ENCODE peak calls at places on chromosomes 4 and X, in six cellular contexts. One of them, this sample, is unnamed.

GRCh38 chrX:13721819-13722527 is 12.4 kb downstream of the TRAPPC2 start:
- DNase-seq in osteoblast: no peak
- DNase-seq in astrocyte: peak
- DNase-seq in Caco-2: no peak
- DNase-seq in astrocyte of the spinal cord: peak
- DNase-seq in endodermal cell: no peak
- DNase-seq in this sample: peak

GRCh38 chr4:15719506-15719905 is 16.6 kb downstream of the BST1 start:
- DNase-seq in endodermal cell: no peak
- DNase-seq in Caco-2: no peak
- DNase-seq in osteoblast: no peak
- DNase-seq in astrocyte: no peak
- DNase-seq in astrocyte of the spinal cord: no peak
- DNase-seq in this sample: no peak

GRCh38 chr4:135243960-135244561 is 1042.5 kb upstream of the PABPC4L start:
- DNase-seq in astrocyte: peak
- DNase-seq in Caco-2: no peak
- DNase-seq in astrocyte of the spinal cord: peak
- DNase-seq in endodermal cell: no peak
- DNase-seq in osteoblast: no peak
- DNase-seq in this sample: peak

GRCh38 chr4:101367201-101367600 is 19.9 kb upstream of the PPP3CA start:
- DNase-seq in endodermal cell: no peak
- DNase-seq in osteoblast: peak
- DNase-seq in astrocyte: peak
- DNase-seq in Caco-2: no peak
- DNase-seq in astrocyte of the spinal cord: peak
- DNase-seq in this sample: no peak

GRCh38 chr4:26862381-26862915 is 1.8 kb downstream of the STIM2 start:
- DNase-seq in astrocyte: no peak
- DNase-seq in endodermal cell: no peak
- DNase-seq in osteoblast: no peak
- DNase-seq in Caco-2: no peak
- DNase-seq in astrocyte of the spinal cord: no peak
- DNase-seq in this sample: no peak

GRCh38 chr4:2069986-2070385 is 10.9 kb downstream of the NAT8L start:
- DNase-seq in endodermal cell: peak
- DNase-seq in astrocyte of the spinal cord: no peak
- DNase-seq in Caco-2: no peak
- DNase-seq in astrocyte: no peak
- DNase-seq in osteoblast: peak
- DNase-seq in this sample: no peak

GRCh38 chr4:112604590-112604989 is 32.1 kb downstream of the ZGRF1 start:
- DNase-seq in astrocyte of the spinal cord: peak
- DNase-seq in Caco-2: no peak
- DNase-seq in astrocyte: peak
- DNase-seq in endodermal cell: peak
- DNase-seq in osteoblast: peak
- DNase-seq in this sample: peak

GRCh38 chr4:15240764-15241163 is 187.1 kb upstream of the C1QTNF7 start:
- DNase-seq in astrocyte of the spinal cord: peak
- DNase-seq in osteoblast: peak
- DNase-seq in astrocyte: peak
- DNase-seq in Caco-2: no peak
- DNase-seq in endodermal cell: no peak
- DNase-seq in this sample: no peak

GRCh38 chrX:45449982-45450381 is 249.3 kb upstream of the DIPK2B start:
- DNase-seq in osteoblast: no peak
- DNase-seq in astrocyte of the spinal cord: peak
- DNase-seq in endodermal cell: no peak
- DNase-seq in astrocyte: peak
- DNase-seq in Caco-2: no peak
- DNase-seq in this sample: peak

GRCh38 chr4:72418458-72418857 is 150.6 kb downstream of the ADAMTS3 start:
- DNase-seq in endodermal cell: no peak
- DNase-seq in astrocyte: peak
- DNase-seq in osteoblast: peak
- DNase-seq in Caco-2: no peak
- DNase-seq in astrocyte of the spinal cord: peak
- DNase-seq in this sample: peak

GRCh38 chrX:108053218-108053617 is 8.4 kb downstream of the VSIG1 start:
- DNase-seq in osteoblast: no peak
- DNase-seq in astrocyte: no peak
- DNase-seq in Caco-2: no peak
- DNase-seq in astrocyte of the spinal cord: no peak
- DNase-seq in endodermal cell: no peak
- DNase-seq in this sample: no peak

GRCh38 chr4:176320976-176321361 is 1.2 kb downstream of the SPCS3 start:
- DNase-seq in endodermal cell: no peak
- DNase-seq in Caco-2: no peak
- DNase-seq in osteoblast: peak
- DNase-seq in astrocyte of the spinal cord: peak
- DNase-seq in astrocyte: no peak
- DNase-seq in this sample: no peak

GRCh38 chr4:102780476-102781144 is 19.8 kb upstream of the MANBA start:
- DNase-seq in Caco-2: peak
- DNase-seq in astrocyte: peak
- DNase-seq in endodermal cell: no peak
- DNase-seq in astrocyte of the spinal cord: no peak
- DNase-seq in osteoblast: peak
- DNase-seq in this sample: no peak

GRCh38 chrX:41033299-41033698 is 51.9 kb upstream of the USP9X start:
- DNase-seq in Caco-2: no peak
- DNase-seq in endodermal cell: no peak
- DNase-seq in astrocyte of the spinal cord: no peak
- DNase-seq in astrocyte: no peak
- DNase-seq in osteoblast: no peak
- DNase-seq in this sample: no peak

GRCh38 chr4:165540206-165540865 is 161.5 kb downstream of the CPE start:
- DNase-seq in osteoblast: no peak
- DNase-seq in Caco-2: no peak
- DNase-seq in astrocyte: no peak
- DNase-seq in endodermal cell: no peak
- DNase-seq in astrocyte of the spinal cord: no peak
- DNase-seq in this sample: no peak

GRCh38 chr4:101348367-101348827 is 1.1 kb upstream of the PPP3CA start:
- DNase-seq in osteoblast: peak
- DNase-seq in endodermal cell: no peak
- DNase-seq in Caco-2: peak
- DNase-seq in astrocyte of the spinal cord: no peak
- DNase-seq in astrocyte: no peak
- DNase-seq in this sample: no peak

GRCh38 chr4:20288846-20289512 is 37.3 kb downstream of the SLIT2 start:
- DNase-seq in endodermal cell: no peak
- DNase-seq in astrocyte: no peak
- DNase-seq in osteoblast: peak
- DNase-seq in Caco-2: no peak
- DNase-seq in astrocyte of the spinal cord: peak
- DNase-seq in this sample: no peak
- H3K4me3 ChIP-seq in endodermal cell: no peak
- H3K4me3 ChIP-seq in astrocyte: no peak
- H3K4me3 ChIP-seq in osteoblast: no peak
- H3K4me3 ChIP-seq in Caco-2: no peak
- H3K4me3 ChIP-seq in astrocyte of the spinal cord: no peak
- H3K4me3 ChIP-seq in this sample: no peak

GRCh38 chr4:145681518-145681917 is 1.6 kb downstream of the C4orf51 start:
- DNase-seq in endodermal cell: no peak
- DNase-seq in osteoblast: no peak
- DNase-seq in Caco-2: no peak
- DNase-seq in astrocyte of the spinal cord: no peak
- DNase-seq in astrocyte: no peak
- DNase-seq in this sample: no peak

GRCh38 chr4:145679520-145679919 is 426 bp upstream of the C4orf51 start:
- DNase-seq in osteoblast: peak
- DNase-seq in astrocyte of the spinal cord: peak
- DNase-seq in Caco-2: no peak
- DNase-seq in astrocyte: peak
- DNase-seq in endodermal cell: no peak
- DNase-seq in this sample: peak

GRCh38 chr4:145680902-145681301 is 956 bp downstream of the C4orf51 start:
- DNase-seq in Caco-2: no peak
- DNase-seq in astrocyte of the spinal cord: no peak
- DNase-seq in endodermal cell: no peak
- DNase-seq in astrocyte: no peak
- DNase-seq in osteoblast: no peak
- DNase-seq in this sample: no peak

GRCh38 chr4:145681956-145682355 is 2.0 kb downstream of the C4orf51 start:
- DNase-seq in Caco-2: no peak
- DNase-seq in astrocyte: no peak
- DNase-seq in endodermal cell: no peak
- DNase-seq in osteoblast: no peak
- DNase-seq in astrocyte of the spinal cord: no peak
- DNase-seq in this sample: no peak

DNA sequence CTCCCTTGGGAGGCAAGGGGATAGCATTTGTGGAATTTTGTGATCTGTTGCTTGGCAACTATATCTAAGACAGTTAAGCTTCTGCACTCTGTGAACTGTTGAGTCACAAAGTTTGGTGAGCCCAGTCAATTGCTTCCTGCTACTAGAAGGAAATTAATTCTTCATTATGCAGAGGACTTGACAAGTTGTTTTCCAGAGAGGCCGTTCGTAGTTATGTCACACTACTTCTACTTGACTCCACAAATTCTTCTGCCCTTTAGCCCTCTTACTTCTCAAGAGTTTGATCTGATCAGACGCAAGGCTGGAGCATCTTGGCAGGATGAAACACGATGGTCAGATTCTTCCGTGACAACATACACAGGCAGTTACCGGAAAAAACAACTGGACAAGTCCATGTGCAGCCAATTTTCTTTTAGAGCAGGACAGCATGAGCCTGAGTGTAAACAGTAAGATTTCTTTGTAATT is at the start of gene C4orf51:
- DNase-seq in astrocyte of the spinal cord: peak
- DNase-seq in Caco-2: no peak
- DNase-seq in endodermal cell: no peak
- DNase-seq in astrocyte: peak
- DNase-seq in osteoblast: peak
- DNase-seq in this sample: no peak
- H3K4me3 ChIP-seq in astrocyte of the spinal cord: no peak
- H3K4me3 ChIP-seq in Caco-2: no peak
- H3K4me3 ChIP-seq in endodermal cell: no peak
- H3K4me3 ChIP-seq in astrocyte: peak
- H3K4me3 ChIP-seq in osteoblast: peak
- H3K4me3 ChIP-seq in this sample: no peak

GRCh38 chrX:2705461-2705860 is 14.4 kb downstream of the CD99 start:
- DNase-seq in endodermal cell: no peak
- DNase-seq in Caco-2: no peak
- DNase-seq in astrocyte of the spinal cord: no peak
- DNase-seq in osteoblast: no peak
- DNase-seq in astrocyte: no peak
- DNase-seq in this sample: no peak
- H3K4me3 ChIP-seq in endodermal cell: no peak
- H3K4me3 ChIP-seq in Caco-2: no peak
- H3K4me3 ChIP-seq in astrocyte of the spinal cord: no peak
- H3K4me3 ChIP-seq in osteoblast: no peak
- H3K4me3 ChIP-seq in astrocyte: no peak
- H3K4me3 ChIP-seq in this sample: no peak

GRCh38 chr4:21826071-21826470 is 122.5 kb downstream of the KCNIP4 start:
- DNase-seq in astrocyte: no peak
- DNase-seq in astrocyte of the spinal cord: no peak
- DNase-seq in osteoblast: no peak
- DNase-seq in endodermal cell: no peak
- DNase-seq in Caco-2: no peak
- DNase-seq in this sample: no peak

GRCh38 chr4:21830272-21830671 is 118.3 kb downstream of the KCNIP4 start:
- DNase-seq in endodermal cell: no peak
- DNase-seq in osteoblast: no peak
- DNase-seq in astrocyte of the spinal cord: no peak
- DNase-seq in Caco-2: no peak
- DNase-seq in astrocyte: no peak
- DNase-seq in this sample: no peak

GRCh38 chr4:21827575-21827974 is 121.0 kb downstream of the KCNIP4 start:
- DNase-seq in endodermal cell: no peak
- DNase-seq in astrocyte of the spinal cord: peak
- DNase-seq in osteoblast: peak
- DNase-seq in Caco-2: no peak
- DNase-seq in astrocyte: peak
- DNase-seq in this sample: no peak
- H3K4me3 ChIP-seq in endodermal cell: no peak
- H3K4me3 ChIP-seq in astrocyte of the spinal cord: no peak
- H3K4me3 ChIP-seq in osteoblast: peak
- H3K4me3 ChIP-seq in Caco-2: no peak
- H3K4me3 ChIP-seq in astrocyte: no peak
- H3K4me3 ChIP-seq in this sample: no peak

GRCh38 chrX:120793098-120793497 is 82.6 kb downstream of the CT47B1 start:
- DNase-seq in Caco-2: no peak
- DNase-seq in osteoblast: no peak
- DNase-seq in astrocyte: no peak
- DNase-seq in endodermal cell: no peak
- DNase-seq in astrocyte of the spinal cord: no peak
- DNase-seq in this sample: no peak

GRCh38 chrX:120794525-120794975 is 81.1 kb downstream of the CT47B1 start:
- DNase-seq in astrocyte: peak
- DNase-seq in Caco-2: no peak
- DNase-seq in endodermal cell: no peak
- DNase-seq in astrocyte of the spinal cord: peak
- DNase-seq in osteoblast: no peak
- DNase-seq in this sample: no peak

GRCh38 chrX:120790552-120790951 is 85.1 kb downstream of the CT47B1 start:
- DNase-seq in osteoblast: no peak
- DNase-seq in astrocyte: no peak
- DNase-seq in astrocyte of the spinal cord: no peak
- DNase-seq in endodermal cell: no peak
- DNase-seq in Caco-2: no peak
- DNase-seq in this sample: no peak

GRCh38 chrX:120791013-120791643 is 84.5 kb downstream of the CT47B1 start:
- DNase-seq in astrocyte: peak
- DNase-seq in Caco-2: no peak
- DNase-seq in osteoblast: no peak
- DNase-seq in endodermal cell: no peak
- DNase-seq in astrocyte of the spinal cord: peak
- DNase-seq in this sample: no peak

GRCh38 chrX:120790118-120790517 is 85.5 kb downstream of the CT47B1 start:
- DNase-seq in astrocyte of the spinal cord: peak
- DNase-seq in Caco-2: no peak
- DNase-seq in osteoblast: no peak
- DNase-seq in endodermal cell: no peak
- DNase-seq in astrocyte: peak
- DNase-seq in this sample: peak
- H3K4me3 ChIP-seq in astrocyte of the spinal cord: no peak
- H3K4me3 ChIP-seq in Caco-2: no peak
- H3K4me3 ChIP-seq in osteoblast: no peak
- H3K4me3 ChIP-seq in endodermal cell: no peak
- H3K4me3 ChIP-seq in astrocyte: no peak
- H3K4me3 ChIP-seq in this sample: no peak

DNA sequence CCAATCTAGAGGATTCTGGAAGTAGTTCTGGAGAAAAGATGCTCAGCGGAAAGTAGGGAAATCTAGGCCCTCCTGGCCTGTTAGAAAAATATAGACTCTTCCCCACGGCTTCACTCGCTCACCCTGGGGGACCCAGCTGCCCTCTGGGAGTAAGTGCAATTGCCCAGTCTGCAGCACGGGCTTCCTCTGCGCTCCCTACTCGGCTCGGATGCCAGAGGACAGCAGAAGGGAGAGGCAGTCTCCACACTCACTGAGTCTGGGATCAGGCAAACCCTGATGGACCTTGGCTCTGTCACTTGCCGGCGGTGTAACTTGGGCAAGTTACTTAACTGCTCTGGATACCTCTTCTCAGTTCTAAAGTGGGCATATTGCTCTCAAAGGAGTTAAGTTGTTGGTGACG is 2.1 kb downstream of the SHISA3 start:
- DNase-seq in osteoblast: peak
- DNase-seq in astrocyte of the spinal cord: no peak
- DNase-seq in astrocyte: no peak
- DNase-seq in Caco-2: no peak
- DNase-seq in endodermal cell: peak
- DNase-seq in this sample: no peak
- H3K4me3 ChIP-seq in osteoblast: no peak
- H3K4me3 ChIP-seq in astrocyte of the spinal cord: no peak
- H3K4me3 ChIP-seq in astrocyte: no peak
- H3K4me3 ChIP-seq in Caco-2: no peak
- H3K4me3 ChIP-seq in endodermal cell: peak
- H3K4me3 ChIP-seq in this sample: no peak